ENCODE peak calls at places on chromosomes 2 and 18, in nine cellular contexts. V is GM23338, U is MM.1S, M is PC-3, W is HCT116, G is hepatocyte, P is SK-N-SH, Z is OCI-LY7, H is GM23248. D is an unnamed sample.
A peak's percentile ranks its signal among the peaks of the same experiment; 100 is the strongest.

GRCh38 chr18:47772374-47773248 is 157.8 kb downstream of the SMAD2 start:
- DNase-seq in P (no peak), H (peak; percentile 69), W (peak; percentile 60), V (peak; percentile 81), M (peak; percentile 57), U (peak; percentile 42), G (peak; percentile 68), Z (peak; percentile 35), D (peak; percentile 64)

GRCh38 chr2:181781082-181781786 is 100.9 kb upstream of the NEUROD1 start:
- DNase-seq in Z (no peak), W (no peak), V (peak; percentile 8), H (no peak), M (peak; percentile 40), P (no peak), G (no peak), U (no peak), D (no peak)

GRCh38 chr18:44229693-44230108 is 451.0 kb upstream of the SETBP1 start:
- DNase-seq in U (no peak), H (peak; percentile 51), G (peak; percentile 57), W (no peak), Z (no peak), M (peak; percentile 22), V (no peak), P (peak; percentile 1), D (no peak)

GRCh38 chr2:23926289-23926749 is 604 bp downstream of the ATAD2B start:
- DNase-seq in V (peak; percentile 65), M (no peak), H (peak; percentile 66), Z (peak; percentile 60), U (peak; percentile 40), P (peak; percentile 84), G (no peak), W (no peak), D (peak; percentile 74)

GRCh38 chr2:101710690-101711318 is 13.3 kb downstream of the MAP4K4 start:
- DNase-seq in V (no peak), Z (no peak), M (peak; percentile 38), P (no peak), H (peak; percentile 61), G (no peak), U (no peak), W (no peak), D (no peak)

GRCh38 chr18:45415614-45416013 is 199.7 kb upstream of the SLC14A2 start:
- DNase-seq in P (no peak), G (no peak), U (no peak), V (peak; percentile 39), M (no peak), Z (no peak), W (no peak), H (no peak), D (no peak)

GRCh38 chr2:46369783-46370182 is 72.6 kb downstream of the EPAS1 start:
- DNase-seq in M (no peak), U (no peak), H (no peak), V (no peak), W (no peak), P (no peak), G (no peak), Z (no peak), D (no peak)

GRCh38 chr2:240125749-240126148 is 10.4 kb downstream of the COPS9 start:
- DNase-seq in G (no peak), V (no peak), H (no peak), Z (no peak), M (no peak), P (no peak), W (no peak), U (no peak), D (no peak)

GRCh38 chr2:69012310-69013122 is 463 bp upstream of the ANTXR1 start:
- DNase-seq in P (peak; percentile 19), V (peak; percentile 17), Z (peak; percentile 25), U (peak; percentile 49), H (peak; percentile 88), W (peak; percentile 23), M (peak; percentile 68), G (peak; percentile 76), D (peak; percentile 3)

GRCh38 chr2:157874997-157875719 is 972 bp downstream of the ACVR1 start:
- DNase-seq in V (peak; percentile 59), M (peak; percentile 66), P (peak; percentile 38), H (peak; percentile 93), U (peak; percentile 15), G (peak; percentile 65), W (no peak), Z (peak; percentile 10), D (peak; percentile 72)

GRCh38 chr2:120287183-120288015 is 34.7 kb downstream of the RALB start:
- DNase-seq in G (peak; percentile 59), M (peak; percentile 91), H (peak; percentile 97), P (no peak), Z (no peak), V (no peak), W (peak; percentile 54), U (no peak), D (no peak)

GRCh38 chr2:64400103-64400728 is 53.7 kb upstream of the LGALSL start:
- DNase-seq in U (no peak), M (peak; percentile 80), H (peak; percentile 18), W (no peak), G (no peak), V (no peak), Z (no peak), P (no peak), D (no peak)

GRCh38 chr2:29011650-29012060 is 30.6 kb downstream of the TOGARAM2 start:
- DNase-seq in P (peak; percentile 39), U (no peak), H (no peak), Z (no peak), V (no peak), W (no peak), G (no peak), M (no peak), D (no peak)

GRCh38 chr2:171807130-171807529 is 86.9 kb downstream of the SLC25A12 start:
- DNase-seq in V (no peak), P (no peak), W (peak; percentile 24), U (no peak), M (peak; percentile 14), H (no peak), Z (no peak), G (no peak), D (no peak)

GRCh38 chr2:169759987-169760386 is 26.4 kb downstream of the KLHL23 start:
- DNase-seq in H (no peak), U (no peak), G (no peak), M (no peak), V (no peak), P (no peak), Z (no peak), W (no peak), D (no peak)

GRCh38 chr2:169755083-169755870 is 21.6 kb downstream of the KLHL23 start:
- DNase-seq in H (no peak), P (peak; percentile 41), V (no peak), U (no peak), Z (no peak), G (no peak), M (no peak), W (no peak), D (no peak)

GRCh38 chr2:169756342-169756741 is 22.7 kb downstream of the KLHL23 start:
- DNase-seq in H (no peak), V (no peak), M (no peak), G (no peak), W (no peak), Z (no peak), P (no peak), U (no peak), D (no peak)

GRCh38 chr2:169757356-169757755 is 23.7 kb downstream of the KLHL23 start:
- DNase-seq in H (no peak), P (no peak), Z (no peak), U (no peak), V (no peak), M (no peak), W (no peak), G (no peak), D (no peak)

GRCh38 chr2:169757778-169758177 is 24.1 kb downstream of the KLHL23 start:
- DNase-seq in P (no peak), Z (no peak), W (no peak), U (no peak), V (no peak), H (no peak), G (no peak), M (no peak), D (no peak)
- TF ChIP-seq EZH2phosphoT487 in P (no peak), Z (no peak), W (no peak), U (no peak), V (no peak), H (no peak), G (no peak), M (no peak), D (no peak)

DNA sequence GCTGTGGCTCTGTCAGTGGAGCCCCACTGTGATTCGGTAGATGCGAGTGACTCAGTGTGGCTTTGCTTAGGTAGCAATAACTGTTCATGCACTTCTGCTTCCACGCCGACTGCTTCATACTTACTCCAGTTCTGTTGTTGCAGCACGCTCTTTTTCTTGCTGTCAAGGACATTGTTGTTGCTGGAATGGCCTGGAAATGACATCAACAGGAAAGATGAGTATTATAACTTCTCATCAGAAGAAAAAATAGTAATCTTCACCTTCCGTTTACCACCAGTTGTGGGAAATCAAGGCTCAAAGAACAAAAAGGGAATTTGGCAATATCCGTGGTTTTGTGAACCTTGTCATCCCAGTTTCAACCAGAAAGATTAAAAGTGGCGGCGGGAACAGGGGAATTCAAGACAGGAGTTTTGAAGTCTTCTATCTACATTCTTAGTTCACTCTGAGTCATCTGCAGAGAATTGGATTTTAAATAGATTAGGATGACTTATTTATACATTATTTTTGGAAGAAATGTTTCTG is 8.3 kb downstream of the TM4SF20 start:
- DNase-seq in G (no peak), U (no peak), M (peak; percentile 58), W (no peak), P (no peak), Z (no peak), V (no peak), H (peak; percentile 96), D (no peak)
- TF ChIP-seq EZH2phosphoT487 in G (no peak), U (no peak), M (no peak), W (no peak), P (no peak), Z (no peak), V (no peak), H (no peak), D (no peak)

DNA sequence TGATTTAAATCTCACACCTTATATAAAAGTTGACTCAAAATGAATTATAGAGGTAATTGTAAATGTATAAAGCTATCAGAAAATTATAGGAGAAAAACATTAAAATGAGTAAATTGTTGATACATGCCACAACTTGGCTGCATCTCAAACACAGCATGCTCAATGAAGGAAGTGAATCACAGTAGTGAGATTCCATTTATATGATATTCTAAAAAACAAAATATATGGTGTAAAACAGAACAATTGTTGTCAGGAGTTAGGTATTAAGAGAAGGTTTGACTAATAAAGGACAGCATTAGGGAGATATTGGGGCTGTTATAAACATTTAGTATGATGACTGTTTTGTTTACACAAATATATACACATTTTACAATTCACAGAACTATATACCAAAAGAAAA is 356.6 kb upstream of the CELF4 start:
- DNase-seq in M (no peak), Z (no peak), V (no peak), P (no peak), U (no peak), H (no peak), G (no peak), W (no peak), D (no peak)
- TF ChIP-seq EZH2phosphoT487 in M (no peak), Z (no peak), V (no peak), P (no peak), U (no peak), H (no peak), G (no peak), W (no peak), D (no peak)

DNA sequence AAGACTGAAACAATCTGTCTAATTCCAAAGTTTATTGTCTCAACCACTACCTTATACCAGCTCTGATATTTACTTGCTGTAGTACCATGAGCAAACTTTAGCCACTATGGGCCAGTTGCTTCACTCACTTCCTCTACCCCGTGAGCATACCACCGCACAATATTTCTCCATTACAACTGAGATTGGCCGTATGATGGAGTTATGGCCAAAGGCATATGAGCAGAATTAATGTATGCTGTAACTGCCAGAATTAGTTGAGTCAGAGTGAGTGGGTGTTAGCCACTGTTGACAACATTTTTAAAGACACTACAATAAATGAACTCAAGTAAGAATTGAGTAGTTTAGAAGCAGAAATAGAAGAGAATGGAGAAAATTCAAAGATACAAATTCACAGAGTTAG is 69.7 kb downstream of the LRATD1 start:
- DNase-seq in U (no peak), M (no peak), V (no peak), P (no peak), Z (no peak), H (peak; percentile 66), G (no peak), W (no peak), D (no peak)
- TF ChIP-seq EZH2phosphoT487 in U (no peak), M (no peak), V (no peak), P (no peak), Z (no peak), H (no peak), G (no peak), W (no peak), D (no peak)

D was measured in neural progenitor cell.